ENCODE peak calls at places on chromosome 7, in five cellular contexts. I is EH, S is NCI-H1092, A is mucosa of gallbladder, P is activated T-cell treated with anti-CD3 and anti-CD28 coated beads for 1 hour. E is an unnamed sample.

GRCh38 chr7:6407434-6407833 is 40.3 kb downstream of the DAGLB start:
- DNase-seq in I (no peak), S (no peak), A (no peak), P (no peak), E (no peak)

GRCh38 chr7:142795339-142795863 is 24.6 kb downstream of the PRSS2 start:
- DNase-seq in I (no peak), S (no peak), A (no peak), P (peak), E (no peak)

GRCh38 chr7:28981282-28981555 is 23.1 kb upstream of the TRIL start:
- DNase-seq in I (no peak), S (no peak), A (no peak), P (no peak), E (no peak)

GRCh38 chr7:11127112-11127785 is 153.6 kb downstream of the PHF14 start:
- DNase-seq in I (peak), S (no peak), A (no peak), P (no peak), E (no peak)

GRCh38 chr7:71645836-71646235 is 513.9 kb downstream of the GALNT17 start:
- DNase-seq in I (no peak), S (no peak), A (no peak), P (no peak), E (no peak)

GRCh38 chr7:28647076-28647421 is 234.7 kb downstream of the CREB5 start:
- DNase-seq in I (no peak), S (no peak), A (no peak), P (no peak), E (no peak)

GRCh38 chr7:157871681-157872080 is 534.9 kb downstream of the DNAJB6 start:
- DNase-seq in I (no peak), S (no peak), A (no peak), P (no peak), E (no peak)

GRCh38 chr7:12670071-12670729 is 17.2 kb upstream of the ARL4A start:
- DNase-seq in I (peak), S (no peak), A (peak), P (no peak), E (no peak)

GRCh38 chr7:155209478-155209864 is 88.2 kb upstream of the INSIG1 start:
- DNase-seq in I (no peak), S (no peak), A (no peak), P (no peak), E (no peak)

GRCh38 chr7:139297795-139298194 is 43.3 kb upstream of the FMC1 start:
- DNase-seq in I (no peak), S (no peak), A (no peak), P (no peak), E (no peak)

GRCh38 chr7:1200045-1200444 is 32.6 kb upstream of the UNCX start:
- DNase-seq in I (peak), S (no peak), A (no peak), P (no peak), E (no peak)

GRCh38 chr7:6271694-6272371 is 591 bp downstream of the CYTH3 start:
- DNase-seq in I (peak), S (no peak), A (no peak), P (peak), E (no peak)

GRCh38 chr7:7524121-7524520 is 11.6 kb downstream of the COL28A1 start:
- DNase-seq in I (no peak), S (no peak), A (no peak), P (no peak), E (no peak)

GRCh38 chr7:15086171-15086745 is 183.7 kb upstream of the DGKB start:
- DNase-seq in I (no peak), S (no peak), A (no peak), P (no peak), E (no peak)

GRCh38 chr7:100583132-100584045 is 2.5 kb downstream of the LRCH4 start:
- DNase-seq in I (peak), S (no peak), A (no peak), P (peak), E (no peak)

GRCh38 chr7:1461640-1462375 is 2.5 kb upstream of the MICALL2 start:
- DNase-seq in I (no peak), S (no peak), A (no peak), P (no peak), E (no peak)

GRCh38 chr7:148142660-148143248 is 447.8 kb upstream of the C7orf33 start:
- DNase-seq in I (no peak), S (peak), A (peak), P (no peak), E (peak)

GRCh38 chr7:137282043-137282442 is 61.5 kb downstream of the PTN start:
- DNase-seq in I (no peak), S (no peak), A (no peak), P (no peak), E (no peak)

GRCh38 chr7:32616625-32617024 is 121.3 kb downstream of the AVL9 start:
- DNase-seq in I (peak), S (no peak), A (no peak), P (no peak), E (no peak)

GRCh38 chr7:45973725-45974532 is 52.9 kb upstream of the IGFBP3 start:
- DNase-seq in I (peak), S (no peak), A (no peak), P (no peak), E (peak)

GRCh38 chr7:38506756-38507155 is 124.4 kb downstream of the AMPH start:
- DNase-seq in I (peak), S (no peak), A (no peak), P (no peak), E (no peak)

GRCh38 chr7:99038086-99038855 is 105.6 kb downstream of the SMURF1 start:
- DNase-seq in I (no peak), S (no peak), A (no peak), P (no peak), E (no peak)

GRCh38 chr7:22238354-22239311 is 118.3 kb downstream of the RAPGEF5 start:
- DNase-seq in I (peak), S (no peak), A (no peak), P (no peak), E (no peak)

E was measured in NCI-H748 treated with DMSO at 0.1 percent for 48 hours.